ENCODE peak calls at places on chromosomes 7 and 10, in eight cellular contexts. E is right cardiac atrium, N is thyroid gland, J is A549, W is stomach, M is cardiac muscle cell, K is OCI-LY7, A is aorta. S is an unnamed sample.

GRCh38 chr10:24723788-24724380 is at the start of gene ARHGAP21:
- DNase-seq in J (peak; percentile 66), M (peak; percentile 75), A (peak; percentile 90), N (peak; percentile 66), E (peak; percentile 91), K (peak; percentile 63), W (peak; percentile 71), S (no peak)

GRCh38 chr10:4028027-4028471 is 243.0 kb upstream of the KLF6 start:
- DNase-seq in W (no peak), K (no peak), N (no peak), M (no peak), A (no peak), E (no peak), J (no peak), S (no peak)

GRCh38 chr10:88810196-88810961 is 7.8 kb downstream of the LIPM start:
- DNase-seq in A (no peak), E (no peak), K (peak; percentile 60), W (peak; percentile 36), J (peak; percentile 79), M (peak; percentile 69), N (peak; percentile 14), S (peak; percentile 68)

GRCh38 chr10:89080660-89081059 is 90.1 kb downstream of the FAS start:
- DNase-seq in W (no peak), J (no peak), E (no peak), M (no peak), A (no peak), N (no peak), K (no peak), S (no peak)

GRCh38 chr7:122255454-122255853 is 49.1 kb downstream of the FEZF1 start:
- DNase-seq in K (no peak), J (no peak), A (no peak), M (no peak), W (no peak), E (no peak), N (no peak), S (no peak)

GRCh38 chr7:106313456-106313891 is 28.7 kb upstream of the NAMPT start:
- DNase-seq in K (no peak), A (no peak), N (no peak), W (no peak), J (peak; percentile 16), M (no peak), E (no peak), S (no peak)

GRCh38 chr10:78320416-78320815 is 286.8 kb downstream of the RPS24 start:
- DNase-seq in A (no peak), N (no peak), E (no peak), K (no peak), M (no peak), J (no peak), W (no peak), S (no peak)

GRCh38 chr7:103462358-103462757 is 16.4 kb upstream of the SLC26A5 start:
- DNase-seq in K (no peak), W (no peak), E (no peak), M (no peak), N (no peak), J (no peak), A (no peak), S (no peak)

GRCh38 chr10:77474386-77474785 is 163.2 kb downstream of the KCNMA1 start:
- DNase-seq in K (no peak), M (no peak), J (no peak), N (no peak), W (no peak), A (no peak), E (no peak), S (no peak)

GRCh38 chr7:140295224-140295623 is 103.1 kb downstream of the SLC37A3 start:
- DNase-seq in E (no peak), J (no peak), A (peak; percentile 20), W (no peak), N (no peak), M (no peak), K (no peak), S (no peak)

GRCh38 chr10:93071674-93072224 is 1.9 kb upstream of the CYP26A1 start:
- DNase-seq in W (no peak), J (peak; percentile 43), N (peak; percentile 39), M (peak; percentile 91), A (no peak), E (peak; percentile 49), K (no peak), S (no peak)
- H3K4me3 ChIP-seq in W (peak overlapping the region; percentile 48), J (no peak overlapping the region), N (no peak overlapping the region), M (peak overlapping the region; percentile 54), A (peak overlapping the region; percentile 9), E (peak overlapping the region; percentile 55), K (no peak overlapping the region), S (no peak overlapping the region)

GRCh38 chr7:43588477-43589132 is 5.7 kb downstream of the STK17A start:
- DNase-seq in M (no peak), N (no peak), W (no peak), K (no peak), J (no peak), A (no peak), E (no peak), S (no peak)
- H3K4me3 ChIP-seq in M (no peak overlapping the region), N (no peak overlapping the region), W (no peak overlapping the region), K (peak overlapping the region; percentile 16), J (no peak overlapping the region), A (no peak overlapping the region), E (no peak overlapping the region), S (no peak overlapping the region)

GRCh38 chr10:43105119-43105792 is 28.4 kb downstream of the RET start:
- DNase-seq in M (peak; percentile 84), N (peak; percentile 68), A (peak; percentile 91), K (peak; percentile 73), W (peak; percentile 75), J (peak; percentile 70), E (peak; percentile 91), S (peak; percentile 84)
- H3K4me3 ChIP-seq in M (peak overlapping the region; percentile 38), N (no peak overlapping the region), A (peak overlapping the region; percentile 23), K (peak overlapping the region; percentile 60), W (peak overlapping the region; percentile 68), J (peak overlapping the region; percentile 61), E (peak overlapping the region; percentile 18), S (peak overlapping the region; percentile 35)

DNA sequence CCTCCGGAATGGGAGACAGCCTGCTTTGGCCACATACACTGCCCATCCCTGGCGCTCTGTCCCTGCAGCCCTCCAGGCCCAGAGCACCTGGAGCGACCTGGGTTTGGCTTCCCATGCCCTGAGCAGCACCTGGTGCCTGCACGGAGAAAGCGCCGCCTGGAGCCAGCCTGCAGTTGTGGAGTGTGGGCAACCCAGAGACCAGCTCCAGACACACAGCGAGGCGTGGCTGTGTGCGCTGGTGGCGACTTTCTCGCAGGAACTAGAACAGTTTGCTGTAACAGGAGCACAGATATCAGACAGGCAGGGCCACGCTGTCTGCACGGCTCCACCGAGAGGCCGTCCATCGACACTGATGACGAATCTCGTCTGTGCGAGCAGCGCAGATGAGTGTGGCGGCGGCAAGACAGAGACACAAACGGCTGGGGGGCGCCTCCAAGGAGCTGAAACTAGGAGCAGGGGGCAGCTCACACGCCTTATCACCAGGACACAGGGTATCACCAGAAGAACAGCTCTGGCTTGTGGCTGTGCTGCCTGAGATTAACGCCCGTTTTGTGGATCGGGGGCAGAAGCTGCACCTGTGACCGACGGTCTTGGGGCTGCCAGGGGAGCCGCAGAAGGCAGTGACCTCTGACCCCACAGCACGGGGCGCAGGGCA is 275.3 kb downstream of the DNAJB6 start:
- DNase-seq in K (no peak), W (no peak), E (no peak), J (no peak), A (peak; percentile 67), M (no peak), N (no peak), S (no peak)
- H3K4me3 ChIP-seq in K (no peak overlapping the region), W (peak overlapping the region; percentile 45), E (no peak overlapping the region), J (no peak overlapping the region), A (no peak overlapping the region), M (no peak overlapping the region), N (no peak overlapping the region), S (no peak overlapping the region)

GRCh38 chr7:82562716-82563404 is 119.3 kb upstream of the CACNA2D1 start:
- DNase-seq in K (no peak), J (no peak), M (no peak), E (no peak), W (no peak), N (no peak), A (no peak), S (no peak)
- H3K4me3 ChIP-seq in K (no peak overlapping the region), J (no peak overlapping the region), M (no peak overlapping the region), E (no peak overlapping the region), W (no peak overlapping the region), N (no peak overlapping the region), A (no peak overlapping the region), S (no peak overlapping the region)

DNA sequence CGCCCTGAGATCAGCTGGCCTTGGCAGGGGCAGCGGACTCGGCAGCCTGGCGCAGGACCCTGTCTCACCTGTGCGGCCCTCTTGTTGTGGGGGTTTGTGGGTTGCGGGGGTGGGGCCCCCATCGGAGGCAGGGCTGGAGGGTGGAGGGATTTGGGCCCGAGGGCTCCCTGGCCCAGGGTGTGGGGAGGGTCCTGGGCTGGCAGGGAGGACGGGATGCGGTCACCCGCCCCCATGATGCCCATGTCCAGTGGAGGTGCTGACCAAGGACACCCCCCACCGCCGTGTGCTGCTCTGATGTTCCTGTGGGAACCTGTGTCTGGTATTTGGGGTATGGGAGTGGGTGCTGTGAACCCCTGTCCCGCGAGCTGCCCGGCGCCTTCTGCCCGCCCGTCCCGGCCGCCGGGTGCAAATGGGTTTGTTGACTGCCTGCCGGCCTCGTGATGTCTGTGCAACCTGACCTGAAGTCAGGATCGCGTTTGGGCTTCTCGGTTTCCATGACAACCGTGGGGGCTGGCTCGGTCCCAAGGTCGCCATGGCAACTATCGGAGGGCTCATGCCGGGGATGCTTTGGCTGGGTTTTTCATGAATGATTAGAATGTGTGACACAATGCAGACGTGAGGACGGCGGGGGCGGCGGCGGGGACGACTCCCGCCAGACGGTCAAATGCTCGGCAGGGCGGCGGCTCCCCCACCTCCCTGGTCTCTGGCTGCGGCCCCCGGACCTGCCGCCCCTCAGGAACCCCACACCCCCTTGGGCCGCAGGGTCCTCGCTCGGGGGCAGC is 7.3 kb downstream of the MAFK start:
- DNase-seq in K (no peak), N (peak; percentile 61), E (peak; percentile 98), M (peak; percentile 29), A (peak; percentile 99), J (peak; percentile 93), W (peak; percentile 81), S (peak; percentile 75)
- H3K4me3 ChIP-seq in K (no peak overlapping the region), N (no peak overlapping the region), E (peak overlapping the region; percentile 34), M (no peak overlapping the region), A (peak overlapping the region; percentile 34), J (peak overlapping the region; percentile 98), W (peak overlapping the region; percentile 42), S (no peak overlapping the region)

GRCh38 chr7:30727061-30727945 is 24.6 kb upstream of the INMT start:
- DNase-seq in M (no peak), J (no peak), N (no peak), K (peak; percentile 73), A (peak; percentile 48), W (no peak), E (no peak), S (peak; percentile 78)
- H3K4me3 ChIP-seq in M (no peak overlapping the region), J (no peak overlapping the region), N (no peak overlapping the region), K (peak overlapping the region; percentile 63), A (no peak overlapping the region), W (peak overlapping the region; percentile 8), E (no peak overlapping the region), S (peak overlapping the region; percentile 61)

GRCh38 chr10:133309720-133310398 is 1.1 kb downstream of the ZNF511 start:
- DNase-seq in K (no peak), M (no peak), W (peak; percentile 66), A (peak; percentile 81), E (peak; percentile 79), J (no peak), N (peak; percentile 52), S (no peak)
- H3K4me3 ChIP-seq in K (no peak overlapping the region), M (no peak overlapping the region), W (peak overlapping the region; percentile 88), A (no peak overlapping the region), E (no peak overlapping the region), J (no peak overlapping the region), N (no peak overlapping the region), S (peak overlapping the region; percentile 96)

GRCh38 chr10:60236869-60237524 is 152.7 kb downstream of the ANK3 start:
- DNase-seq in A (no peak), W (peak; percentile 44), M (no peak), E (peak; percentile 60), N (peak; percentile 15), K (peak; percentile 97), J (no peak), S (peak; percentile 96)
- H3K4me3 ChIP-seq in A (no peak overlapping the region), W (no peak overlapping the region), M (no peak overlapping the region), E (no peak overlapping the region), N (no peak overlapping the region), K (peak overlapping the region; percentile 63), J (no peak overlapping the region), S (peak overlapping the region; percentile 44)